ENCODE peak calls at places on chromosomes 3 and 15, in ten cellular contexts. One of them, this sample, is unnamed. For H3K36me3, the result is how much of the 10 kb centered on the place peaks cover.

GRCh38 chr3:127639173-127640030 is 10.4 kb downstream of the PODXL2 start:
- DNase-seq in CD8-positive, alpha-beta T cell: no peak
- DNase-seq in pancreas: no peak
- DNase-seq in uterus: no peak
- DNase-seq in hepatocyte: no peak
- DNase-seq in psoas muscle: no peak
- DNase-seq in bronchial epithelial cell: peak
- DNase-seq in thoracic aorta: no peak
- DNase-seq in HepG2: no peak
- DNase-seq in osteoblast: no peak
- DNase-seq in this sample: no peak

GRCh38 chr3:48595526-48596121 is 495 bp upstream of the COL7A1 start:
- DNase-seq in pancreas: no peak
- DNase-seq in thoracic aorta: peak
- DNase-seq in psoas muscle: peak
- DNase-seq in HepG2: peak
- DNase-seq in osteoblast: peak
- DNase-seq in bronchial epithelial cell: peak
- DNase-seq in CD8-positive, alpha-beta T cell: no peak
- DNase-seq in uterus: peak
- DNase-seq in hepatocyte: peak
- DNase-seq in this sample: no peak

GRCh38 chr3:160152638-160153037 is 72.6 kb upstream of the C3orf80 start:
- DNase-seq in bronchial epithelial cell: no peak
- DNase-seq in hepatocyte: no peak
- DNase-seq in osteoblast: no peak
- DNase-seq in thoracic aorta: no peak
- DNase-seq in psoas muscle: no peak
- DNase-seq in CD8-positive, alpha-beta T cell: no peak
- DNase-seq in HepG2: no peak
- DNase-seq in pancreas: no peak
- DNase-seq in uterus: no peak
- DNase-seq in this sample: no peak

GRCh38 chr15:70559223-70559823 is 204.0 kb downstream of the UACA start:
- DNase-seq in uterus: no peak
- DNase-seq in pancreas: no peak
- DNase-seq in hepatocyte: peak
- DNase-seq in HepG2: no peak
- DNase-seq in thoracic aorta: no peak
- DNase-seq in bronchial epithelial cell: peak
- DNase-seq in psoas muscle: no peak
- DNase-seq in CD8-positive, alpha-beta T cell: peak
- DNase-seq in osteoblast: no peak
- DNase-seq in this sample: peak

GRCh38 chr3:63576826-63577225 is 75.6 kb upstream of the SNTN start:
- DNase-seq in pancreas: no peak
- DNase-seq in uterus: no peak
- DNase-seq in thoracic aorta: no peak
- DNase-seq in CD8-positive, alpha-beta T cell: no peak
- DNase-seq in HepG2: no peak
- DNase-seq in hepatocyte: peak
- DNase-seq in osteoblast: no peak
- DNase-seq in psoas muscle: no peak
- DNase-seq in bronchial epithelial cell: peak
- DNase-seq in this sample: no peak

GRCh38 chr3:128486692-128487537 is 6.1 kb downstream of the GATA2 start:
- DNase-seq in bronchial epithelial cell: no peak
- DNase-seq in CD8-positive, alpha-beta T cell: no peak
- DNase-seq in pancreas: peak
- DNase-seq in uterus: peak
- DNase-seq in hepatocyte: no peak
- DNase-seq in osteoblast: peak
- DNase-seq in HepG2: no peak
- DNase-seq in thoracic aorta: no peak
- DNase-seq in psoas muscle: no peak
- DNase-seq in this sample: no peak

GRCh38 chr3:76873509-76874242 is 166.2 kb upstream of the ROBO2 start:
- DNase-seq in bronchial epithelial cell: no peak
- DNase-seq in osteoblast: no peak
- DNase-seq in thoracic aorta: no peak
- DNase-seq in hepatocyte: peak
- DNase-seq in CD8-positive, alpha-beta T cell: no peak
- DNase-seq in pancreas: no peak
- DNase-seq in HepG2: peak
- DNase-seq in psoas muscle: no peak
- DNase-seq in uterus: no peak
- DNase-seq in this sample: no peak

GRCh38 chr3:116367761-116368395 is 77.4 kb downstream of the LSAMP start:
- DNase-seq in bronchial epithelial cell: no peak
- DNase-seq in thoracic aorta: no peak
- DNase-seq in osteoblast: no peak
- DNase-seq in HepG2: no peak
- DNase-seq in psoas muscle: no peak
- DNase-seq in uterus: no peak
- DNase-seq in hepatocyte: no peak
- DNase-seq in CD8-positive, alpha-beta T cell: no peak
- DNase-seq in pancreas: no peak
- DNase-seq in this sample: no peak

GRCh38 chr15:81080946-81081345 is 53.1 kb upstream of the CFAP161 start:
- DNase-seq in HepG2: no peak
- DNase-seq in uterus: no peak
- DNase-seq in thoracic aorta: no peak
- DNase-seq in CD8-positive, alpha-beta T cell: no peak
- DNase-seq in osteoblast: no peak
- DNase-seq in hepatocyte: no peak
- DNase-seq in psoas muscle: no peak
- DNase-seq in bronchial epithelial cell: no peak
- DNase-seq in pancreas: no peak
- DNase-seq in this sample: no peak

GRCh38 chr15:52261498-52262242 is 33.9 kb downstream of the MYO5C start:
- DNase-seq in CD8-positive, alpha-beta T cell: no peak
- DNase-seq in osteoblast: peak
- DNase-seq in thoracic aorta: peak
- DNase-seq in HepG2: no peak
- DNase-seq in bronchial epithelial cell: peak
- DNase-seq in uterus: peak
- DNase-seq in psoas muscle: peak
- DNase-seq in pancreas: peak
- DNase-seq in hepatocyte: peak
- DNase-seq in this sample: peak

GRCh38 chr3:42032693-42033349 is 58.3 kb upstream of the TRAK1 start:
- DNase-seq in thoracic aorta: peak
- DNase-seq in HepG2: peak
- DNase-seq in CD8-positive, alpha-beta T cell: no peak
- DNase-seq in bronchial epithelial cell: peak
- DNase-seq in uterus: peak
- DNase-seq in pancreas: no peak
- DNase-seq in osteoblast: no peak
- DNase-seq in psoas muscle: peak
- DNase-seq in hepatocyte: peak
- DNase-seq in this sample: peak

GRCh38 chr15:71143373-71144310 is 28.4 kb downstream of the THSD4 start:
- DNase-seq in HepG2: peak
- DNase-seq in thoracic aorta: no peak
- DNase-seq in osteoblast: no peak
- DNase-seq in psoas muscle: no peak
- DNase-seq in CD8-positive, alpha-beta T cell: no peak
- DNase-seq in pancreas: no peak
- DNase-seq in bronchial epithelial cell: no peak
- DNase-seq in hepatocyte: no peak
- DNase-seq in uterus: no peak
- DNase-seq in this sample: no peak

GRCh38 chr3:188097786-188098185 is 56.2 kb upstream of the LPP start:
- DNase-seq in hepatocyte: no peak
- DNase-seq in thoracic aorta: no peak
- DNase-seq in psoas muscle: no peak
- DNase-seq in bronchial epithelial cell: no peak
- DNase-seq in osteoblast: no peak
- DNase-seq in pancreas: no peak
- DNase-seq in CD8-positive, alpha-beta T cell: no peak
- DNase-seq in uterus: no peak
- DNase-seq in HepG2: no peak
- DNase-seq in this sample: no peak

GRCh38 chr3:141372656-141373055 is 4.4 kb downstream of the ZBTB38 start:
- DNase-seq in osteoblast: no peak
- DNase-seq in hepatocyte: no peak
- DNase-seq in CD8-positive, alpha-beta T cell: no peak
- DNase-seq in HepG2: no peak
- DNase-seq in thoracic aorta: no peak
- DNase-seq in uterus: no peak
- DNase-seq in psoas muscle: no peak
- DNase-seq in pancreas: no peak
- DNase-seq in bronchial epithelial cell: no peak
- DNase-seq in this sample: no peak
- H3K36me3 ChIP-seq in osteoblast: under half
- H3K36me3 ChIP-seq in hepatocyte: under half
- H3K36me3 ChIP-seq in CD8-positive, alpha-beta T cell: under half
- H3K36me3 ChIP-seq in HepG2: under half
- H3K36me3 ChIP-seq in thoracic aorta: under half
- H3K36me3 ChIP-seq in uterus: under half
- H3K36me3 ChIP-seq in psoas muscle: under half
- H3K36me3 ChIP-seq in pancreas: under half
- H3K36me3 ChIP-seq in bronchial epithelial cell: under half
- H3K36me3 ChIP-seq in this sample: under half

DNA sequence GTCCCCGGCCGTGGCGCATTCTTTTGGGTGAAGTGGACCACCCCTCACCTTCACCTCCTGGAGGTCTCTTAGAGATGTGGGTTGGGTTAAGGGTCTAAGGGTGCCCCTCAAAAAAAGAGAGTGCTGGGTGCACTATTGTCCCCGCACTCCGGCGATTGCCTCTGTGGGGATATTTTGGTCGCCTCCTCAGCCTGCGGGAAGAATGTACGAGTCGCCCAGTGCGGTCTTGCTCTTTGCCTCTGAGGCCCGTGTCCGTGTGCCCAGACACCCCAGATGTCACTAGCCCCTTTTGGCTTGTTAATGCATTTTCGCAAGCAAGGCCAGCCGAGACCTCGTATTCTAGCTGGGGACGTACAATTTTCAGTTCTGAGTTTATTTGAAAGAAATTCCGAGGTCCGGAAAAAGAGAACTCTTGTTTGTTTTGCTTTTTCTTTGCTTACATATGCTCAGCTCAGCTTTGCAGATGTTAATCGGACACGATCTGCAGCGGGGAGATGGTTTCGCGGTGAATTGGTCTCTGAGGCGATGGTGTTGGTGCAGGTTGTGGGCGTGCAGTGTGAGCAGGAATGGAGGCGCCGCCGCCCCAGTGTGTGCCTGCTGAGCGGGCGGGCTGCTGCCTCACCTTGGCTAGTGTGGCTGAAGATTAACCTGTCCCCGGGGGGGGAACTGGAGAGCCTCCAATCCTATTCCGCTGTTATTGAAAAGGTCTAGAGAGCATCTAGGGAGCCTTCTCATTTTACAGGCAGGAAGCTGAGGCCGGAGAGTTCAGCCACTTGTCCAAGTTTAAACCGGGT is 1.4 kb downstream of the ST6GAL1 start:
- DNase-seq in psoas muscle: no peak
- DNase-seq in thoracic aorta: no peak
- DNase-seq in bronchial epithelial cell: peak
- DNase-seq in HepG2: peak
- DNase-seq in uterus: peak
- DNase-seq in pancreas: peak
- DNase-seq in CD8-positive, alpha-beta T cell: peak
- DNase-seq in hepatocyte: peak
- DNase-seq in osteoblast: peak
- DNase-seq in this sample: no peak
- TF ChIP-seq CTCF in psoas muscle: no peak
- TF ChIP-seq CTCF in thoracic aorta: no peak
- TF ChIP-seq CTCF in bronchial epithelial cell: no peak
- TF ChIP-seq CTCF in HepG2: peak
- TF ChIP-seq CTCF in uterus: no peak
- TF ChIP-seq CTCF in pancreas: no peak
- TF ChIP-seq CTCF in CD8-positive, alpha-beta T cell: no peak
- TF ChIP-seq CTCF in hepatocyte: no peak
- TF ChIP-seq CTCF in osteoblast: no peak
- TF ChIP-seq CTCF in this sample: no peak

DNA sequence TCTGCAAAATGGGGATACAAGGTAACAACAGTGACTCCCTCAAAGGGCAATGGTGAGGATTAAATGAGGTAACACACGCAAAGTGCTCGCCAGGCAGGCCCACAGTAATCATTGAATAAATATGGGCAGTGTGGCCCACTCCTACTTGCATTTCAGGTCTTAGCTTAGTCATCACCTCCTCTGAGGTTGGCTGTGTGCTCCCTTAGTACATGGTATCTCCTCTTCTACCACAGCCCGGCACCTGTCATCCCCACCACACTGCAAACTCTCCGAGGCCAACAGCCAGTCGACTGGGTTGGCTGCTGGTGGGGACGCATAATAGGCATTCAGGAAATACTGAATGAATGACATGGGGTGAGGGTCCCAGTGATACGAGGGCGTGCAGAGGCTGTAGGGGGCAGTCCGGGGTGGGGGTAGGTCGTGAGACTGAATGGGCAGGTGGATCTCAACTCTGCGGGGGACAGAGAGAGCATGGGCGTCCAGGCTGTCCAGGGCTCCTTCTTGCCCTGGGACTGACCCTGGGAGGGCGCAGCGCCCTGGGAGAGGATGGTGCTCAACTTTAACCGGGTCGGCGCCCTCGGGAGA is 375 bp upstream of the MYZAP start:
- DNase-seq in hepatocyte: no peak
- DNase-seq in CD8-positive, alpha-beta T cell: no peak
- DNase-seq in HepG2: no peak
- DNase-seq in psoas muscle: no peak
- DNase-seq in bronchial epithelial cell: peak
- DNase-seq in osteoblast: no peak
- DNase-seq in thoracic aorta: no peak
- DNase-seq in uterus: no peak
- DNase-seq in pancreas: no peak
- DNase-seq in this sample: no peak
- H3K4me3 ChIP-seq in hepatocyte: peak
- H3K4me3 ChIP-seq in CD8-positive, alpha-beta T cell: no peak
- H3K4me3 ChIP-seq in HepG2: peak
- H3K4me3 ChIP-seq in psoas muscle: peak
- H3K4me3 ChIP-seq in bronchial epithelial cell: peak
- H3K4me3 ChIP-seq in osteoblast: peak
- H3K4me3 ChIP-seq in thoracic aorta: peak
- H3K4me3 ChIP-seq in uterus: peak
- H3K4me3 ChIP-seq in pancreas: peak
- H3K4me3 ChIP-seq in this sample: no peak

GRCh38 chr3:25018909-25019308 is 409.2 kb upstream of the RARB start:
- DNase-seq in psoas muscle: no peak
- DNase-seq in CD8-positive, alpha-beta T cell: no peak
- DNase-seq in HepG2: no peak
- DNase-seq in thoracic aorta: no peak
- DNase-seq in bronchial epithelial cell: no peak
- DNase-seq in osteoblast: no peak
- DNase-seq in uterus: no peak
- DNase-seq in pancreas: no peak
- DNase-seq in hepatocyte: no peak
- DNase-seq in this sample: no peak

GRCh38 chr3:25019506-25019905 is 408.6 kb upstream of the RARB start:
- DNase-seq in osteoblast: no peak
- DNase-seq in bronchial epithelial cell: no peak
- DNase-seq in CD8-positive, alpha-beta T cell: no peak
- DNase-seq in hepatocyte: no peak
- DNase-seq in psoas muscle: no peak
- DNase-seq in thoracic aorta: no peak
- DNase-seq in uterus: no peak
- DNase-seq in pancreas: no peak
- DNase-seq in HepG2: no peak
- DNase-seq in this sample: no peak

GRCh38 chr3:25027639-25028038 is 400.4 kb upstream of the RARB start:
- DNase-seq in pancreas: no peak
- DNase-seq in thoracic aorta: no peak
- DNase-seq in CD8-positive, alpha-beta T cell: no peak
- DNase-seq in hepatocyte: no peak
- DNase-seq in bronchial epithelial cell: no peak
- DNase-seq in uterus: peak
- DNase-seq in HepG2: no peak
- DNase-seq in psoas muscle: no peak
- DNase-seq in osteoblast: no peak
- DNase-seq in this sample: no peak

GRCh38 chr3:25021816-25022215 is 406.2 kb upstream of the RARB start:
- DNase-seq in hepatocyte: peak
- DNase-seq in uterus: no peak
- DNase-seq in osteoblast: no peak
- DNase-seq in thoracic aorta: no peak
- DNase-seq in bronchial epithelial cell: peak
- DNase-seq in CD8-positive, alpha-beta T cell: no peak
- DNase-seq in pancreas: no peak
- DNase-seq in psoas muscle: no peak
- DNase-seq in HepG2: peak
- DNase-seq in this sample: no peak
- H3K36me3 ChIP-seq in hepatocyte: under half
- H3K36me3 ChIP-seq in uterus: under half
- H3K36me3 ChIP-seq in osteoblast: under half
- H3K36me3 ChIP-seq in thoracic aorta: under half
- H3K36me3 ChIP-seq in bronchial epithelial cell: under half
- H3K36me3 ChIP-seq in CD8-positive, alpha-beta T cell: under half
- H3K36me3 ChIP-seq in pancreas: under half
- H3K36me3 ChIP-seq in psoas muscle: under half
- H3K36me3 ChIP-seq in HepG2: under half
- H3K36me3 ChIP-seq in this sample: under half

This sample was measured in tibial nerve.